ENCODE peak calls at places on chromosomes 6 and 20, in ten cellular contexts. L, P, Q, C, E, W, T, R, K and I are unnamed samples.

GRCh38 chr20:20547221-20547875 is 165.1 kb downstream of the RALGAPA2 start:
- DNase-seq in Q (no peak), R (no peak), E (no peak), W (no peak), K (no peak), L (peak; percentile 28), C (peak; percentile 2), T (no peak), P (no peak), I (no peak)

GRCh38 chr20:34907616-34908469 is 31.4 kb downstream of the ACSS2 start:
- DNase-seq in T (no peak), R (no peak), L (peak; percentile 73), W (no peak), K (no peak), Q (no peak), E (peak; percentile 59), C (no peak), P (peak; percentile 98), I (no peak)

GRCh38 chr6:11824986-11825385 is 46.4 kb upstream of the ADTRP start:
- DNase-seq in Q (no peak), T (no peak), K (no peak), E (no peak), P (no peak), R (no peak), W (no peak), L (no peak), C (peak; percentile 46), I (no peak)

GRCh38 chr20:37640600-37641561 is 52.9 kb upstream of the CTNNBL1 start:
- DNase-seq in T (peak; percentile 88), E (no peak), W (no peak), L (no peak), K (no peak), C (no peak), R (no peak), P (peak; percentile 29), Q (no peak), I (no peak)

GRCh38 chr20:62464990-62465389 is 10.8 kb downstream of the GATA5 start:
- DNase-seq in L (no peak), Q (no peak), C (no peak), P (no peak), K (no peak), T (no peak), E (no peak), R (no peak), W (no peak), I (no peak)

GRCh38 chr6:25971187-25971811 is 8.7 kb downstream of the TRIM38 start:
- DNase-seq in W (no peak), P (peak; percentile 93), T (no peak), E (no peak), Q (no peak), R (no peak), K (no peak), L (peak; percentile 64), C (no peak), I (no peak)

GRCh38 chr20:64099880-64100565 is 7.3 kb downstream of the NPBWR2 start:
- DNase-seq in Q (peak; percentile 89), L (no peak), T (no peak), P (no peak), R (no peak), C (no peak), K (no peak), W (no peak), E (no peak), I (no peak)

GRCh38 chr20:12166053-12166717 is 248.5 kb downstream of the BTBD3 start:
- DNase-seq in C (no peak), E (no peak), R (no peak), P (peak; percentile 68), T (no peak), Q (no peak), W (no peak), K (no peak), L (peak; percentile 66), I (no peak)

GRCh38 chr6:40640591-40641293 is 53.6 kb upstream of the LRFN2 start:
- DNase-seq in R (no peak), W (no peak), C (peak; percentile 15), E (no peak), P (no peak), T (no peak), L (no peak), K (no peak), Q (no peak), I (peak; percentile 34)

GRCh38 chr20:33679758-33680485 is 5.7 kb upstream of the NECAB3 start:
- DNase-seq in R (no peak), C (peak; percentile 69), P (no peak), L (no peak), T (peak; percentile 86), K (no peak), E (no peak), Q (peak; percentile 87), W (no peak), I (no peak)

GRCh38 chr20:37161830-37162549 is 17.1 kb upstream of the RPN2 start:
- DNase-seq in T (no peak), P (no peak), R (no peak), Q (no peak), W (no peak), L (no peak), C (no peak), E (no peak), K (no peak), I (no peak)

GRCh38 chr20:62141397-62142251 is 1.6 kb downstream of the PSMA7 start:
- DNase-seq in T (no peak), R (no peak), W (no peak), K (no peak), L (peak; percentile 59), P (no peak), C (peak; percentile 35), E (no peak), Q (no peak), I (no peak)

GRCh38 chr6:160156842-160157241 is 35.2 kb downstream of the SLC22A1 start:
- DNase-seq in K (no peak), P (no peak), Q (no peak), R (no peak), T (no peak), W (no peak), E (no peak), L (no peak), C (no peak), I (no peak)

GRCh38 chr6:132491303-132491702 is 21.6 kb downstream of the STX7 start:
- DNase-seq in L (no peak), C (peak; percentile 9), E (no peak), R (no peak), W (no peak), Q (no peak), P (no peak), K (no peak), T (no peak), I (no peak)

GRCh38 chr6:137264308-137265075 is 45.3 kb upstream of the IFNGR1 start:
- DNase-seq in W (no peak), R (no peak), L (no peak), P (no peak), E (peak; percentile 53), K (no peak), C (no peak), Q (no peak), T (no peak), I (no peak)

GRCh38 chr20:57400262-57400701 is 9.1 kb downstream of the RBM38 start:
- DNase-seq in L (no peak), R (no peak), T (peak; percentile 85), K (no peak), Q (peak; percentile 72), W (no peak), C (no peak), E (no peak), P (peak; percentile 62), I (no peak)

GRCh38 chr20:64214952-64215351 is 40.6 kb upstream of the PCMTD2 start:
- DNase-seq in C (no peak), W (no peak), R (no peak), K (no peak), Q (no peak), P (no peak), T (no peak), E (no peak), L (no peak), I (no peak)

GRCh38 chr6:149266659-149267058 is 50.9 kb upstream of the TAB2 start:
- DNase-seq in Q (peak; percentile 50), R (no peak), T (no peak), C (no peak), L (no peak), E (no peak), P (no peak), W (no peak), K (no peak), I (no peak)

GRCh38 chr6:71852951-71853350 is 33.4 kb upstream of the RIMS1 start:
- DNase-seq in Q (no peak), P (no peak), K (no peak), E (no peak), W (no peak), C (no peak), R (no peak), T (no peak), L (no peak), I (no peak)

GRCh38 chr20:58719258-58719657 is 26.7 kb downstream of the NPEPL1 start:
- DNase-seq in P (no peak), K (peak; percentile 9), L (peak; percentile 2), C (no peak), Q (no peak), W (no peak), T (peak; percentile 55), R (no peak), E (no peak), I (no peak)

GRCh38 chr6:50663806-50664205 is 49.5 kb upstream of the TFAP2D start:
- DNase-seq in R (no peak), W (no peak), L (no peak), T (no peak), P (no peak), C (no peak), K (no peak), Q (no peak), E (no peak), I (no peak)

GRCh38 chr6:54206510-54206909 is 95.3 kb downstream of the MLIP start:
- DNase-seq in K (no peak), E (no peak), W (no peak), L (no peak), C (no peak), T (no peak), P (no peak), Q (no peak), R (no peak), I (no peak)

GRCh38 chr6:135605278-135605790 is 107.8 kb upstream of the AHI1 start:
- DNase-seq in L (no peak), T (no peak), C (no peak), R (no peak), K (no peak), E (no peak), Q (no peak), W (no peak), P (no peak), I (no peak)

GRCh38 chr6:68343901-68344300 is 291.2 kb upstream of the ADGRB3 start:
- DNase-seq in T (no peak), E (peak; percentile 70), R (no peak), C (peak; percentile 8), L (peak; percentile 59), P (peak; percentile 55), Q (no peak), K (no peak), W (no peak), I (no peak)

GRCh38 chr6:158662607-158663464 is 13.0 kb downstream of the SYTL3 start:
- DNase-seq in E (peak; percentile 47), W (no peak), T (peak; percentile 68), K (no peak), L (no peak), R (no peak), Q (no peak), C (no peak), P (no peak), I (peak; percentile 25)

GRCh38 chr6:123276439-123277045 is 280.5 kb downstream of the CLVS2 start:
- DNase-seq in E (no peak), K (no peak), Q (no peak), C (no peak), W (no peak), T (no peak), R (no peak), P (no peak), L (no peak), I (no peak)

GRCh38 chr20:9839626-9840025 is 750 bp upstream of the PAK5 start:
- DNase-seq in C (no peak), T (no peak), R (no peak), L (no peak), W (no peak), K (no peak), Q (no peak), P (no peak), E (no peak), I (no peak)

GRCh38 chr6:152482289-152482688 is 154.9 kb downstream of the SYNE1 start:
- DNase-seq in R (no peak), P (no peak), E (no peak), C (no peak), W (no peak), K (no peak), T (no peak), Q (no peak), L (no peak), I (no peak)